ENCODE peak calls at places on chromosomes 11 and 22, in seven cellular contexts. One of them, this sample, is unnamed.

GRCh38 chr11:3220101-3220500 is 1.5 kb upstream of the MRGPRG start:
- DNase-seq in NAMALWA: no peak
- DNase-seq in AG20443: no peak
- DNase-seq in Jurkat, Clone E6-1: no peak
- DNase-seq in activated CD4-positive, alpha-beta T cell treated with anti-CD3 and anti-CD28 coated beads for 24 hours: no peak
- DNase-seq in lower leg skin: peak; percentile 68
- DNase-seq in cardiac muscle cell: no peak
- DNase-seq in this sample: no peak

GRCh38 chr22:49827307-49827852 is 293 bp downstream of the BRD1 start:
- DNase-seq in NAMALWA: no peak
- DNase-seq in AG20443: peak; percentile 70
- DNase-seq in Jurkat, Clone E6-1: no peak
- DNase-seq in activated CD4-positive, alpha-beta T cell treated with anti-CD3 and anti-CD28 coated beads for 24 hours: no peak
- DNase-seq in lower leg skin: no peak
- DNase-seq in cardiac muscle cell: peak; percentile 38
- DNase-seq in this sample: peak; percentile 27

GRCh38 chr11:122633219-122633829 is 22.2 kb upstream of the UBASH3B start:
- DNase-seq in NAMALWA: peak; percentile 67
- DNase-seq in AG20443: peak; percentile 61
- DNase-seq in Jurkat, Clone E6-1: peak; percentile 37
- DNase-seq in activated CD4-positive, alpha-beta T cell treated with anti-CD3 and anti-CD28 coated beads for 24 hours: no peak
- DNase-seq in lower leg skin: no peak
- DNase-seq in cardiac muscle cell: peak; percentile 72
- DNase-seq in this sample: peak; percentile 68

GRCh38 chr22:25002241-25002985 is 49.9 kb downstream of the KIAA1671 start:
- DNase-seq in NAMALWA: no peak
- DNase-seq in AG20443: no peak
- DNase-seq in Jurkat, Clone E6-1: peak; percentile 68
- DNase-seq in activated CD4-positive, alpha-beta T cell treated with anti-CD3 and anti-CD28 coated beads for 24 hours: no peak
- DNase-seq in lower leg skin: no peak
- DNase-seq in cardiac muscle cell: peak; percentile 16
- DNase-seq in this sample: no peak

GRCh38 chr22:46929689-46930225 is 167.3 kb downstream of the TBC1D22A start:
- DNase-seq in NAMALWA: no peak
- DNase-seq in AG20443: no peak
- DNase-seq in Jurkat, Clone E6-1: no peak
- DNase-seq in activated CD4-positive, alpha-beta T cell treated with anti-CD3 and anti-CD28 coated beads for 24 hours: no peak
- DNase-seq in lower leg skin: peak; percentile 58
- DNase-seq in cardiac muscle cell: no peak
- DNase-seq in this sample: no peak

GRCh38 chr11:34234086-34234740 is 123.6 kb downstream of the ABTB2 start:
- DNase-seq in NAMALWA: peak; percentile 79
- DNase-seq in AG20443: peak; percentile 56
- DNase-seq in Jurkat, Clone E6-1: peak; percentile 42
- DNase-seq in activated CD4-positive, alpha-beta T cell treated with anti-CD3 and anti-CD28 coated beads for 24 hours: peak; percentile 67
- DNase-seq in lower leg skin: no peak
- DNase-seq in cardiac muscle cell: peak; percentile 58
- DNase-seq in this sample: peak; percentile 39

GRCh38 chr11:69874178-69874983 is 55.2 kb upstream of the FGF3 start:
- DNase-seq in NAMALWA: no peak
- DNase-seq in AG20443: no peak
- DNase-seq in Jurkat, Clone E6-1: no peak
- DNase-seq in activated CD4-positive, alpha-beta T cell treated with anti-CD3 and anti-CD28 coated beads for 24 hours: no peak
- DNase-seq in lower leg skin: peak; percentile 80
- DNase-seq in cardiac muscle cell: no peak
- DNase-seq in this sample: no peak

GRCh38 chr22:40857309-40857851 is 432 bp downstream of the XPNPEP3 start:
- DNase-seq in NAMALWA: no peak
- DNase-seq in AG20443: no peak
- DNase-seq in Jurkat, Clone E6-1: no peak
- DNase-seq in activated CD4-positive, alpha-beta T cell treated with anti-CD3 and anti-CD28 coated beads for 24 hours: no peak
- DNase-seq in lower leg skin: no peak
- DNase-seq in cardiac muscle cell: peak; percentile 21
- DNase-seq in this sample: no peak

GRCh38 chr11:58622344-58622743 is at the start of gene CNTF:
- DNase-seq in NAMALWA: no peak
- DNase-seq in AG20443: peak; percentile 37
- DNase-seq in Jurkat, Clone E6-1: no peak
- DNase-seq in activated CD4-positive, alpha-beta T cell treated with anti-CD3 and anti-CD28 coated beads for 24 hours: no peak
- DNase-seq in lower leg skin: no peak
- DNase-seq in cardiac muscle cell: peak; percentile 19
- DNase-seq in this sample: peak; percentile 31

GRCh38 chr11:69089258-69089657 is 40.5 kb downstream of the TPCN2 start:
- DNase-seq in NAMALWA: no peak
- DNase-seq in AG20443: peak; percentile 85
- DNase-seq in Jurkat, Clone E6-1: no peak
- DNase-seq in activated CD4-positive, alpha-beta T cell treated with anti-CD3 and anti-CD28 coated beads for 24 hours: no peak
- DNase-seq in lower leg skin: no peak
- DNase-seq in cardiac muscle cell: peak; percentile 65
- DNase-seq in this sample: peak; percentile 82